ENCODE peak calls at places on chromosomes 11 and 22, in six cellular contexts. U, P, Q, S, E and V are unnamed samples.

GRCh38 chr22:47192651-47193437 is 430.4 kb downstream of the TBC1D22A start:
- DNase-seq in U (no peak), P (no peak), Q (no peak), S (no peak), E (no peak), V (peak)

GRCh38 chr22:37577957-37578356 is 1.9 kb downstream of the LGALS2 start:
- DNase-seq in U (no peak), P (no peak), Q (no peak), S (no peak), E (no peak), V (no peak)

GRCh38 chr11:86151188-86152005 is 82.5 kb upstream of the PICALM start:
- DNase-seq in U (peak), P (no peak), Q (peak), S (no peak), E (peak), V (no peak)

GRCh38 chr22:45223304-45224117 is 17.2 kb downstream of the KIAA0930 start:
- DNase-seq in U (no peak), P (no peak), Q (no peak), S (no peak), E (no peak), V (peak)

GRCh38 chr22:30208631-30209603 is 37.6 kb downstream of the LIF start:
- DNase-seq in U (peak), P (peak), Q (peak), S (no peak), E (peak), V (no peak)

GRCh38 chr22:43096420-43096819 is 7.2 kb upstream of the TTLL1 start:
- DNase-seq in U (no peak), P (no peak), Q (no peak), S (no peak), E (no peak), V (no peak)

GRCh38 chr11:64351136-64351631 is 7.8 kb upstream of the RPS6KA4 start:
- DNase-seq in U (no peak), P (no peak), Q (no peak), S (no peak), E (no peak), V (no peak)

GRCh38 chr11:126857860-126858808 is 142.4 kb downstream of the KIRREL3 start:
- DNase-seq in U (peak), P (peak), Q (peak), S (no peak), E (no peak), V (no peak)

GRCh38 chr11:74011360-74012071 is 2.6 kb upstream of the UCP3 start:
- DNase-seq in U (peak), P (peak), Q (no peak), S (peak), E (peak), V (no peak)

GRCh38 chr11:134120143-134120850 is 51.4 kb downstream of the JAM3 start:
- DNase-seq in U (peak), P (peak), Q (no peak), S (no peak), E (peak), V (no peak)

GRCh38 chr22:17587631-17588030 is 24.3 kb downstream of the SLC25A18 start:
- DNase-seq in U (no peak), P (no peak), Q (no peak), S (no peak), E (no peak), V (peak)

GRCh38 chr11:128890543-128891409 is at the start of gene KCNJ5:
- DNase-seq in U (no peak), P (no peak), Q (no peak), S (no peak), E (peak), V (no peak)

GRCh38 chr11:134021326-134021725 is 47.5 kb upstream of the JAM3 start:
- DNase-seq in U (no peak), P (no peak), Q (no peak), S (no peak), E (no peak), V (no peak)

GRCh38 chr11:88418508-88418907 is 81.0 kb upstream of the CTSC start:
- DNase-seq in U (no peak), P (no peak), Q (no peak), S (no peak), E (no peak), V (no peak)

GRCh38 chr11:130636672-130637463 is 188.4 kb downstream of the ADAMTS15 start:
- DNase-seq in U (peak), P (peak), Q (peak), S (no peak), E (peak), V (no peak)

GRCh38 chr22:41238570-41239442 is 1.9 kb downstream of the CHADL start:
- DNase-seq in U (no peak), P (no peak), Q (no peak), S (no peak), E (no peak), V (no peak)

GRCh38 chr11:44765026-44765595 is 38.3 kb downstream of the TSPAN18 start:
- DNase-seq in U (no peak), P (no peak), Q (no peak), S (no peak), E (no peak), V (no peak)

GRCh38 chr22:32416556-32417085 is 4.6 kb upstream of the RTCB start:
- DNase-seq in U (no peak), P (no peak), Q (no peak), S (no peak), E (no peak), V (no peak)

GRCh38 chr11:112780351-112781043 is 180.7 kb upstream of the NCAM1 start:
- DNase-seq in U (peak), P (no peak), Q (peak), S (no peak), E (no peak), V (no peak)

GRCh38 chr11:73267921-73268540 is 4.1 kb upstream of the P2RY6 start:
- DNase-seq in U (no peak), P (no peak), Q (no peak), S (no peak), E (no peak), V (no peak)

GRCh38 chr22:19419464-19420178 is 11.9 kb downstream of the HIRA start:
- DNase-seq in U (peak), P (no peak), Q (no peak), S (no peak), E (no peak), V (no peak)

GRCh38 chr11:16799890-16800289 is 61.4 kb downstream of the C11orf58 start:
- DNase-seq in U (no peak), P (no peak), Q (no peak), S (no peak), E (no peak), V (peak)

GRCh38 chr11:113110046-113110445 is 148.8 kb downstream of the NCAM1 start:
- DNase-seq in U (no peak), P (no peak), Q (peak), S (no peak), E (no peak), V (no peak)

GRCh38 chr11:129458278-129458677 is 82.6 kb downstream of the BARX2 start:
- DNase-seq in U (no peak), P (no peak), Q (peak), S (no peak), E (no peak), V (no peak)

GRCh38 chr11:43119275-43119970 is 192.4 kb upstream of the API5 start:
- DNase-seq in U (no peak), P (no peak), Q (peak), S (no peak), E (no peak), V (no peak)